ENCODE peak calls at places on chromosomes 1 and 21, in ten cellular contexts. One of them, this sample, is unnamed.

GRCh38 chr1:230825061-230825803 is 43.1 kb downstream of the C1orf198 start:
- DNase-seq in heart left ventricle: no peak
- DNase-seq in esophagus muscularis mucosa: peak; percentile 75
- DNase-seq in neural crest cell: no peak
- DNase-seq in mesothelial cell of epicardium: no peak
- DNase-seq in RWPE1: peak; percentile 63
- DNase-seq in Caco-2: no peak
- DNase-seq in IMR-90: peak; percentile 86
- DNase-seq in ovary: no peak
- DNase-seq in GM10248: no peak
- DNase-seq in this sample: no peak

GRCh38 chr1:168096296-168097165 is 40.2 kb downstream of the GPR161 start:
- DNase-seq in heart left ventricle: no peak
- DNase-seq in esophagus muscularis mucosa: no peak
- DNase-seq in neural crest cell: no peak
- DNase-seq in mesothelial cell of epicardium: no peak
- DNase-seq in RWPE1: no peak
- DNase-seq in Caco-2: no peak
- DNase-seq in IMR-90: no peak
- DNase-seq in ovary: no peak
- DNase-seq in GM10248: no peak
- DNase-seq in this sample: no peak

GRCh38 chr1:2523891-2524609 is 2.3 kb downstream of the PANK4 start:
- DNase-seq in heart left ventricle: no peak
- DNase-seq in esophagus muscularis mucosa: no peak
- DNase-seq in neural crest cell: no peak
- DNase-seq in mesothelial cell of epicardium: no peak
- DNase-seq in RWPE1: no peak
- DNase-seq in Caco-2: no peak
- DNase-seq in IMR-90: no peak
- DNase-seq in ovary: no peak
- DNase-seq in GM10248: no peak
- DNase-seq in this sample: no peak

GRCh38 chr1:117447661-117448060 is 80.4 kb downstream of the MAN1A2 start:
- DNase-seq in heart left ventricle: no peak
- DNase-seq in esophagus muscularis mucosa: no peak
- DNase-seq in neural crest cell: no peak
- DNase-seq in mesothelial cell of epicardium: no peak
- DNase-seq in RWPE1: no peak
- DNase-seq in Caco-2: no peak
- DNase-seq in IMR-90: peak; percentile 34
- DNase-seq in ovary: no peak
- DNase-seq in GM10248: no peak
- DNase-seq in this sample: no peak

GRCh38 chr1:47002211-47002610 is 21.3 kb upstream of the CYP4X1 start:
- DNase-seq in heart left ventricle: no peak
- DNase-seq in esophagus muscularis mucosa: no peak
- DNase-seq in neural crest cell: no peak
- DNase-seq in mesothelial cell of epicardium: no peak
- DNase-seq in RWPE1: peak; percentile 13
- DNase-seq in Caco-2: no peak
- DNase-seq in IMR-90: no peak
- DNase-seq in ovary: no peak
- DNase-seq in GM10248: no peak
- DNase-seq in this sample: no peak

GRCh38 chr1:41980872-41981653 is 62.3 kb upstream of the HIVEP3 start:
- DNase-seq in heart left ventricle: no peak
- DNase-seq in esophagus muscularis mucosa: peak; percentile 70
- DNase-seq in neural crest cell: no peak
- DNase-seq in mesothelial cell of epicardium: no peak
- DNase-seq in RWPE1: no peak
- DNase-seq in Caco-2: no peak
- DNase-seq in IMR-90: no peak
- DNase-seq in ovary: no peak
- DNase-seq in GM10248: no peak
- DNase-seq in this sample: no peak

GRCh38 chr1:68322837-68323687 is 90.7 kb upstream of the WLS start:
- DNase-seq in heart left ventricle: no peak
- DNase-seq in esophagus muscularis mucosa: no peak
- DNase-seq in neural crest cell: no peak
- DNase-seq in mesothelial cell of epicardium: no peak
- DNase-seq in RWPE1: no peak
- DNase-seq in Caco-2: no peak
- DNase-seq in IMR-90: peak; percentile 47
- DNase-seq in ovary: peak; percentile 65
- DNase-seq in GM10248: no peak
- DNase-seq in this sample: peak; percentile 17

GRCh38 chr1:220451541-220451940 is 76.4 kb upstream of the MARK1 start:
- DNase-seq in heart left ventricle: no peak
- DNase-seq in esophagus muscularis mucosa: no peak
- DNase-seq in neural crest cell: peak; percentile 20
- DNase-seq in mesothelial cell of epicardium: no peak
- DNase-seq in RWPE1: no peak
- DNase-seq in Caco-2: peak; percentile 79
- DNase-seq in IMR-90: no peak
- DNase-seq in ovary: no peak
- DNase-seq in GM10248: no peak
- DNase-seq in this sample: no peak

GRCh38 chr1:196372896-196373536 is 235.2 kb downstream of the KCNT2 start:
- DNase-seq in heart left ventricle: no peak
- DNase-seq in esophagus muscularis mucosa: no peak
- DNase-seq in neural crest cell: no peak
- DNase-seq in mesothelial cell of epicardium: no peak
- DNase-seq in RWPE1: peak; percentile 47
- DNase-seq in Caco-2: no peak
- DNase-seq in IMR-90: peak; percentile 47
- DNase-seq in ovary: no peak
- DNase-seq in GM10248: peak; percentile 13
- DNase-seq in this sample: no peak

GRCh38 chr1:222627232-222627631 is 9.3 kb downstream of the MIA3 start:
- DNase-seq in heart left ventricle: no peak
- DNase-seq in esophagus muscularis mucosa: no peak
- DNase-seq in neural crest cell: no peak
- DNase-seq in mesothelial cell of epicardium: no peak
- DNase-seq in RWPE1: no peak
- DNase-seq in Caco-2: no peak
- DNase-seq in IMR-90: peak; percentile 61
- DNase-seq in ovary: no peak
- DNase-seq in GM10248: no peak
- DNase-seq in this sample: no peak

GRCh38 chr1:9596419-9597123 is 7.9 kb downstream of the TMEM201 start:
- DNase-seq in heart left ventricle: no peak
- DNase-seq in esophagus muscularis mucosa: no peak
- DNase-seq in neural crest cell: no peak
- DNase-seq in mesothelial cell of epicardium: peak; percentile 10
- DNase-seq in RWPE1: no peak
- DNase-seq in Caco-2: no peak
- DNase-seq in IMR-90: no peak
- DNase-seq in ovary: no peak
- DNase-seq in GM10248: no peak
- DNase-seq in this sample: no peak

GRCh38 chr1:222897527-222898190 is 82.8 kb downstream of the DISP1 start:
- DNase-seq in heart left ventricle: no peak
- DNase-seq in esophagus muscularis mucosa: no peak
- DNase-seq in neural crest cell: no peak
- DNase-seq in mesothelial cell of epicardium: no peak
- DNase-seq in RWPE1: no peak
- DNase-seq in Caco-2: no peak
- DNase-seq in IMR-90: no peak
- DNase-seq in ovary: no peak
- DNase-seq in GM10248: no peak
- DNase-seq in this sample: no peak

GRCh38 chr21:34582506-34583150 is 32.3 kb downstream of the RCAN1 start:
- DNase-seq in heart left ventricle: no peak
- DNase-seq in esophagus muscularis mucosa: no peak
- DNase-seq in neural crest cell: peak; percentile 9
- DNase-seq in mesothelial cell of epicardium: no peak
- DNase-seq in RWPE1: peak; percentile 35
- DNase-seq in Caco-2: peak; percentile 27
- DNase-seq in IMR-90: peak; percentile 65
- DNase-seq in ovary: no peak
- DNase-seq in GM10248: peak; percentile 64
- DNase-seq in this sample: peak; percentile 8

GRCh38 chr1:181451661-181452060 is 31.7 kb upstream of the CACNA1E start:
- DNase-seq in heart left ventricle: no peak
- DNase-seq in esophagus muscularis mucosa: peak; percentile 60
- DNase-seq in neural crest cell: no peak
- DNase-seq in mesothelial cell of epicardium: no peak
- DNase-seq in RWPE1: no peak
- DNase-seq in Caco-2: peak; percentile 78
- DNase-seq in IMR-90: no peak
- DNase-seq in ovary: no peak
- DNase-seq in GM10248: no peak
- DNase-seq in this sample: no peak

GRCh38 chr1:102588536-102588935 is 519.8 kb downstream of the COL11A1 start:
- DNase-seq in heart left ventricle: no peak
- DNase-seq in esophagus muscularis mucosa: no peak
- DNase-seq in neural crest cell: no peak
- DNase-seq in mesothelial cell of epicardium: no peak
- DNase-seq in RWPE1: no peak
- DNase-seq in Caco-2: no peak
- DNase-seq in IMR-90: no peak
- DNase-seq in ovary: no peak
- DNase-seq in GM10248: no peak
- DNase-seq in this sample: no peak

GRCh38 chr1:11982010-11982392 is 1.8 kb downstream of the MFN2 start:
- DNase-seq in heart left ventricle: no peak
- DNase-seq in esophagus muscularis mucosa: no peak
- DNase-seq in neural crest cell: no peak
- DNase-seq in mesothelial cell of epicardium: no peak
- DNase-seq in RWPE1: peak; percentile 50
- DNase-seq in Caco-2: no peak
- DNase-seq in IMR-90: peak; percentile 46
- DNase-seq in ovary: no peak
- DNase-seq in GM10248: no peak
- DNase-seq in this sample: no peak
- TF ChIP-seq CTCF in heart left ventricle: no peak
- TF ChIP-seq CTCF in esophagus muscularis mucosa: no peak
- TF ChIP-seq CTCF in neural crest cell: peak; percentile 43
- TF ChIP-seq CTCF in mesothelial cell of epicardium: no peak
- TF ChIP-seq CTCF in RWPE1: no peak
- TF ChIP-seq CTCF in Caco-2: no peak
- TF ChIP-seq CTCF in IMR-90: peak; percentile 41
- TF ChIP-seq CTCF in ovary: no peak
- TF ChIP-seq CTCF in GM10248: no peak
- TF ChIP-seq CTCF in this sample: no peak

DNA sequence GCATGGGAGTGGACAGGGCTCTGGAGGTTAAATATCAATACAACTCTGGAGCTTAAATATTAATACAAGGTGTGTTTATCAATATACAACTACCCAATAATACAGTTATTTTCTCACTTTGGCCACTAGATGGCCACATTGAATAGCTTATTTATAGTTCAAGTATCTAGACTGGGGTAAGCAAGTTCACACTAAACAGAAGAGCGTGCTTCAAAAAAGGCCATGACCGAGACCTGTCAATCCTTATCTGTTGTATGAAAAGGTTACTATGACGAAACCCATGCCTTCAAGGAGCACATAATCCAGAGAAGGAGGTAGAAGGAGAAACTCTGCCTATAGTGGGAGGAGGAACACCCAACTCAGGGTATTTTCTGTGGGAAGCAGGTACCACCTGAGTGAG is 29.1 kb downstream of the CHML start:
- DNase-seq in heart left ventricle: no peak
- DNase-seq in esophagus muscularis mucosa: no peak
- DNase-seq in neural crest cell: no peak
- DNase-seq in mesothelial cell of epicardium: no peak
- DNase-seq in RWPE1: peak; percentile 49
- DNase-seq in Caco-2: peak; percentile 56
- DNase-seq in IMR-90: peak; percentile 79
- DNase-seq in ovary: no peak
- DNase-seq in GM10248: peak; percentile 43
- DNase-seq in this sample: no peak
- TF ChIP-seq CTCF in heart left ventricle: peak; percentile 78
- TF ChIP-seq CTCF in esophagus muscularis mucosa: peak; percentile 71
- TF ChIP-seq CTCF in neural crest cell: peak; percentile 80
- TF ChIP-seq CTCF in mesothelial cell of epicardium: peak; percentile 87
- TF ChIP-seq CTCF in RWPE1: peak; percentile 60
- TF ChIP-seq CTCF in Caco-2: peak; percentile 8
- TF ChIP-seq CTCF in IMR-90: peak; percentile 67
- TF ChIP-seq CTCF in ovary: peak; percentile 73
- TF ChIP-seq CTCF in GM10248: peak; percentile 54
- TF ChIP-seq CTCF in this sample: peak; percentile 63

DNA sequence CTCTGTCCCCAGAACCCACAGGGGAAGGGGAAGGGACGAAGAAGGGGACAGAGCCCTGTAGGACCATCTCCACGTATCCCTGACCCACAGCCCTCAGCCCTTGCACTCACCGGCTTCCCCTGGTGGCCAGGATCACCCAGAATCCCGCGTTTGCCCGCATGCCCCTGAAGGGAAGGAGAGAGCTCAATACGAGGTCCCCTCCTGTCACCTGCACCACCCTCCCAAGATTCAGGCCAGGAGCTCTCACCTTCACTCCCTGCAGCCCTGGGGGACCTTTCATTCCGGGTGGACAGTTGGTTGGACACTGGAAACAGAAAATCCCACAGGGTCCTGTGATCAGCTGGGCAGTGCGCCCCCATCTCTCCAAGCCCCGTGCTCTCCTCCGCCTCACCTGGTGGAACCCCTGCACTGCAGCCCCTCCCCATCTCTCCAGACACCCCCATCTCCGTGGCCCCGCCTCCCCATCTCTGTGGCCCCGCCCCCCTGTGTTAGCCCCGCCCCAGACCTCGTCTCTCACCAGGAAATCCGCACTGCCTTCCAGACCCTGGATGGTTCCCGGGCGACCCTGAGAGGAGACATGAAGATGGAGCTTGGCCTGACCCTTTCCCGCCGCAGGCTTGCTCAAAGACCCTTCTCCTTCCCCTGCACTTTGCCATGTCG is 6.0 kb downstream of the COL9A2 start:
- DNase-seq in heart left ventricle: no peak
- DNase-seq in esophagus muscularis mucosa: no peak
- DNase-seq in neural crest cell: no peak
- DNase-seq in mesothelial cell of epicardium: no peak
- DNase-seq in RWPE1: no peak
- DNase-seq in Caco-2: no peak
- DNase-seq in IMR-90: no peak
- DNase-seq in ovary: no peak
- DNase-seq in GM10248: no peak
- DNase-seq in this sample: no peak
- TF ChIP-seq CTCF in heart left ventricle: no peak
- TF ChIP-seq CTCF in esophagus muscularis mucosa: no peak
- TF ChIP-seq CTCF in neural crest cell: no peak
- TF ChIP-seq CTCF in mesothelial cell of epicardium: no peak
- TF ChIP-seq CTCF in RWPE1: no peak
- TF ChIP-seq CTCF in Caco-2: no peak
- TF ChIP-seq CTCF in IMR-90: peak; percentile 1
- TF ChIP-seq CTCF in ovary: no peak
- TF ChIP-seq CTCF in GM10248: no peak
- TF ChIP-seq CTCF in this sample: no peak

DNA sequence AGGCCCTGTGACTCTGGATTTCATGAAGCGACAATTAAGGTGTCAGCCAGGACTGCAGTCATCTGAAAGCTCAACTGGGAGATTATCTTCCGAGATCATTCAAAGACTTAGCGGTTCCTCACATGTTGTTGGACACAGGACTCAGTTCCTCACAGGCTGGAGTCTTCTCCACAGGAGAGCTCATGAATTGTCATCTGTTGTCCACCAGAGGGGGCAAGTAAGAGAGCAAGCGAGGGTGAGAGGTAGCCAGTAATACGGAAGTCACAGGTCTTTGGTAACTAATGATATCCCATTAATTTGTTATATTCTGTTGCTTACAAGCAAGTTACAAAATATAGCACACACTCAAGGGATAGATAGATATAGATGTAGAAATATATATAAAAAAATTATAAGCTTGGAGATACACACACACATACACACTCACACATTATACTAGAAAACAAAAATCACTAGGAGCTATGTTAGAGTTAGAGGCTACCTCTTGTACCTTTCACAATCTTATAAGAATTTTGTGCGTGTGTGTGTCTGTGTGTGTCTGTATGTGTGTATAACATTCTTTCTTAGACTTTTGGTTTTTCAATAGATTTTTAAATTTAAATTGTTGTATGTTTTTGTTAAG is 1695.3 kb downstream of the BRINP3 start:
- DNase-seq in heart left ventricle: no peak
- DNase-seq in esophagus muscularis mucosa: no peak
- DNase-seq in neural crest cell: peak; percentile 8
- DNase-seq in mesothelial cell of epicardium: no peak
- DNase-seq in RWPE1: peak; percentile 59
- DNase-seq in Caco-2: peak; percentile 68
- DNase-seq in IMR-90: peak; percentile 51
- DNase-seq in ovary: no peak
- DNase-seq in GM10248: peak; percentile 11
- DNase-seq in this sample: peak; percentile 30
- TF ChIP-seq CTCF in heart left ventricle: no peak
- TF ChIP-seq CTCF in esophagus muscularis mucosa: no peak
- TF ChIP-seq CTCF in neural crest cell: peak; percentile 77
- TF ChIP-seq CTCF in mesothelial cell of epicardium: peak; percentile 66
- TF ChIP-seq CTCF in RWPE1: peak; percentile 45
- TF ChIP-seq CTCF in Caco-2: peak; percentile 83
- TF ChIP-seq CTCF in IMR-90: peak; percentile 52
- TF ChIP-seq CTCF in ovary: no peak
- TF ChIP-seq CTCF in GM10248: peak; percentile 37
- TF ChIP-seq CTCF in this sample: peak; percentile 63